ENCODE peak calls at places on chromosomes 7 and 10, in nine cellular contexts. U is left colon; F is T-cell; B is NCI-H2081; A is activated naive CD8-positive, alpha-beta T cell treated with anti-CD3 and anti-CD28 coated beads, Interleukin-2, amount 50 U/mL, for 24 hours; K is GM13977; L is H7; G is NCI-H748 treated with DMSO at 0.1 percent for 48 hours; V is fibroblast of the conjunctiva. S is an unnamed sample.

GRCh38 chr7:137820677-137821420 is 25.9 kb downstream of the DGKI start:
- DNase-seq in U (peak), F (no peak), B (peak), A (no peak), K (peak), L (peak), G (no peak), V (peak), S (peak)

GRCh38 chr7:8357536-8357935 is 75.9 kb upstream of the NXPH1 start:
- DNase-seq in U (no peak), F (no peak), B (no peak), A (no peak), K (no peak), L (no peak), G (no peak), V (no peak), S (no peak)

GRCh38 chr7:57203161-57203791 is 71.0 kb upstream of the ZNF479 start:
- DNase-seq in U (no peak), F (no peak), B (no peak), A (no peak), K (no peak), L (no peak), G (no peak), V (no peak), S (no peak)

GRCh38 chr10:24907956-24908355 is 44.5 kb downstream of the PRTFDC1 start:
- DNase-seq in U (no peak), F (no peak), B (no peak), A (no peak), K (no peak), L (no peak), G (no peak), V (no peak), S (no peak)

GRCh38 chr10:31393844-31394243 is 74.8 kb downstream of the ZEB1 start:
- DNase-seq in U (no peak), F (no peak), B (no peak), A (no peak), K (no peak), L (no peak), G (no peak), V (no peak), S (no peak)

GRCh38 chr7:40221836-40222235 is 87.0 kb downstream of the SUGCT start:
- DNase-seq in U (no peak), F (no peak), B (no peak), A (no peak), K (no peak), L (no peak), G (no peak), V (peak), S (no peak)

GRCh38 chr10:125553091-125553490 is 129.9 kb downstream of the TEX36 start:
- DNase-seq in U (no peak), F (no peak), B (no peak), A (no peak), K (no peak), L (no peak), G (no peak), V (no peak), S (no peak)

GRCh38 chr10:20673175-20673574 is 223.9 kb downstream of the NEBL start:
- DNase-seq in U (no peak), F (no peak), B (no peak), A (no peak), K (no peak), L (no peak), G (no peak), V (no peak), S (no peak)

GRCh38 chr7:16268821-16269768 is 152.2 kb downstream of the CRPPA start:
- DNase-seq in U (no peak), F (no peak), B (no peak), A (no peak), K (no peak), L (no peak), G (no peak), V (peak), S (no peak)

GRCh38 chr7:605661-606450 is 86.2 kb upstream of the PDGFA start:
- DNase-seq in U (no peak), F (no peak), B (no peak), A (no peak), K (no peak), L (no peak), G (no peak), V (no peak), S (no peak)

GRCh38 chr10:114174462-114175190 is 623 bp upstream of the CCDC186 start:
- DNase-seq in U (no peak), F (no peak), B (peak), A (no peak), K (peak), L (no peak), G (no peak), V (no peak), S (peak)

GRCh38 chr7:17988858-17989257 is 38.8 kb downstream of the PRPS1L1 start:
- DNase-seq in U (no peak), F (no peak), B (no peak), A (no peak), K (no peak), L (no peak), G (no peak), V (no peak), S (no peak)

GRCh38 chr7:39609084-39609461 is 14.3 kb upstream of the RALA start:
- DNase-seq in U (no peak), F (no peak), B (no peak), A (no peak), K (no peak), L (peak), G (no peak), V (peak), S (no peak)

GRCh38 chr7:19392246-19392645 is 247.0 kb upstream of the FERD3L start:
- DNase-seq in U (no peak), F (no peak), B (no peak), A (no peak), K (no peak), L (no peak), G (no peak), V (no peak), S (no peak)

GRCh38 chr7:151061241-151062110 is 2.1 kb downstream of the SLC4A2 start:
- DNase-seq in U (peak), F (no peak), B (no peak), A (no peak), K (no peak), L (peak), G (no peak), V (no peak), S (peak)

GRCh38 chr7:149261321-149261828 is 621 bp upstream of the ZNF783 start:
- DNase-seq in U (no peak), F (no peak), B (no peak), A (peak), K (no peak), L (peak), G (no peak), V (no peak), S (no peak)

GRCh38 chr7:105457619-105458018 is 64.5 kb downstream of the PUS7 start:
- DNase-seq in U (no peak), F (no peak), B (no peak), A (no peak), K (no peak), L (no peak), G (no peak), V (no peak), S (no peak)

GRCh38 chr10:4824791-4825310 is 1.2 kb upstream of the AKR1E2 start:
- DNase-seq in U (no peak), F (no peak), B (no peak), A (no peak), K (no peak), L (no peak), G (no peak), V (no peak), S (peak)

GRCh38 chr7:11748884-11749283 is 83.1 kb downstream of the THSD7A start:
- DNase-seq in U (no peak), F (no peak), B (no peak), A (no peak), K (no peak), L (no peak), G (no peak), V (no peak), S (no peak)

GRCh38 chr10:7239312-7239985 is 171.4 kb downstream of the SFMBT2 start:
- DNase-seq in U (no peak), F (no peak), B (no peak), A (no peak), K (no peak), L (no peak), G (no peak), V (no peak), S (no peak)

GRCh38 chr7:82443044-82443800 is at the start of gene CACNA2D1:
- DNase-seq in U (no peak), F (no peak), B (peak), A (no peak), K (peak), L (peak), G (no peak), V (no peak), S (peak)

GRCh38 chr7:51226042-51226755 is 90.4 kb downstream of the COBL start:
- DNase-seq in U (no peak), F (no peak), B (no peak), A (no peak), K (no peak), L (no peak), G (no peak), V (no peak), S (no peak)

GRCh38 chr7:1721047-1721687 is 51.1 kb downstream of the ELFN1 start:
- DNase-seq in U (no peak), F (no peak), B (no peak), A (no peak), K (no peak), L (no peak), G (no peak), V (no peak), S (no peak)

GRCh38 chr10:80202934-80203834 is 2.2 kb downstream of the ANXA11 start:
- DNase-seq in U (peak), F (peak), B (no peak), A (peak), K (peak), L (peak), G (no peak), V (peak), S (peak)

GRCh38 chr10:120386196-120386595 is 70.8 kb upstream of the PLPP4 start:
- DNase-seq in U (no peak), F (no peak), B (no peak), A (no peak), K (no peak), L (no peak), G (no peak), V (no peak), S (no peak)

GRCh38 chr10:96470108-96470743 is 43.5 kb downstream of the TLL2 start:
- DNase-seq in U (no peak), F (no peak), B (no peak), A (peak), K (peak), L (peak), G (peak), V (peak), S (no peak)

GRCh38 chr7:128352138-128352537 is 8.4 kb upstream of the RBM28 start:
- DNase-seq in U (no peak), F (no peak), B (no peak), A (peak), K (peak), L (peak), G (no peak), V (peak), S (peak)

S was measured in lung.